ENCODE peak calls at places on chromosomes 11 and 22, in seven cellular contexts. C is activated effector memory CD4-positive, alpha-beta T cell treated with anti-CD3 and anti-CD28 coated beads, Interleukin-2, amount 50 U/mL, for 16 hours; Y is H54; A is cerebellum; Q is IMR-90; F is NCI-H460; L is stimulated activated CD4-positive, alpha-beta T cell treated with anti-CD3 and anti-CD28 coated beads, Interleukin-4, amount 100 ng/mL, for 1 hour. V is an unnamed sample.

GRCh38 chr22:19040581-19041402 is 81.4 kb downstream of the DGCR2 start:
- DNase-seq in C (peak; percentile 62), Y (no peak), A (no peak), Q (no peak), F (no peak), L (no peak), V (no peak)

GRCh38 chr11:33936745-33937612 is 45.1 kb upstream of the LMO2 start:
- DNase-seq in C (no peak), Y (peak; percentile 29), A (no peak), Q (peak; percentile 55), F (no peak), L (no peak), V (peak; percentile 70)

GRCh38 chr22:42696331-42696967 is 24.2 kb downstream of the A4GALT start:
- DNase-seq in C (no peak), Y (no peak), A (no peak), Q (no peak), F (no peak), L (no peak), V (no peak)

GRCh38 chr11:122360875-122361274 is 244.9 kb upstream of the BLID start:
- DNase-seq in C (no peak), Y (no peak), A (no peak), Q (no peak), F (no peak), L (no peak), V (peak; percentile 20)

GRCh38 chr11:61888043-61888442 is 3.3 kb downstream of the FADS3 start:
- DNase-seq in C (no peak), Y (peak; percentile 96), A (peak; percentile 57), Q (peak; percentile 90), F (no peak), L (no peak), V (peak; percentile 91)

GRCh38 chr11:70443043-70444030 is 45.0 kb downstream of the CTTN start:
- DNase-seq in C (no peak), Y (no peak), A (no peak), Q (no peak), F (no peak), L (no peak), V (no peak)

GRCh38 chr22:42459273-42460040 is 27.3 kb upstream of the NFAM1 start:
- DNase-seq in C (no peak), Y (no peak), A (no peak), Q (no peak), F (no peak), L (no peak), V (no peak)

GRCh38 chr22:21865041-21865440 is 2.4 kb downstream of the MAPK1 start:
- DNase-seq in C (no peak), Y (no peak), A (peak; percentile 36), Q (peak; percentile 91), F (peak; percentile 4), L (no peak), V (peak; percentile 90)

GRCh38 chr11:65424200-65425104 is 1.9 kb downstream of the NEAT1 start:
- DNase-seq in C (peak; percentile 88), Y (no peak), A (peak; percentile 24), Q (peak; percentile 54), F (no peak), L (peak; percentile 76), V (peak; percentile 64)

GRCh38 chr22:46833228-46833627 is 70.8 kb downstream of the TBC1D22A start:
- DNase-seq in C (no peak), Y (no peak), A (no peak), Q (peak; percentile 25), F (no peak), L (no peak), V (peak; percentile 42)

GRCh38 chr22:37843746-37844089 is 416 bp downstream of the ANKRD54 start:
- DNase-seq in C (peak; percentile 86), Y (no peak), A (peak; percentile 60), Q (peak; percentile 32), F (no peak), L (peak; percentile 56), V (no peak)

GRCh38 chr22:29397791-29398190 is 9.4 kb upstream of the AP1B1 start:
- DNase-seq in C (no peak), Y (no peak), A (no peak), Q (no peak), F (no peak), L (no peak), V (no peak)

GRCh38 chr11:106695506-106695905 is 322.8 kb downstream of the GUCY1A2 start:
- DNase-seq in C (no peak), Y (no peak), A (no peak), Q (peak; percentile 83), F (no peak), L (no peak), V (peak; percentile 5)

GRCh38 chr22:43090130-43090789 is 1.1 kb upstream of the TTLL1 start:
- DNase-seq in C (peak; percentile 70), Y (peak; percentile 74), A (peak; percentile 89), Q (peak; percentile 80), F (peak; percentile 78), L (peak; percentile 36), V (peak; percentile 90)

GRCh38 chr11:117117681-117118080 is 19.5 kb upstream of the SIK3 start:
- DNase-seq in C (no peak), Y (no peak), A (no peak), Q (no peak), F (no peak), L (no peak), V (no peak)

GRCh38 chr11:55503449-55503848 is 50.8 kb upstream of the OR4C15 start:
- DNase-seq in C (no peak), Y (no peak), A (no peak), Q (no peak), F (no peak), L (no peak), V (no peak)

GRCh38 chr11:112315057-112315720 is 54.5 kb upstream of the PLET1 start:
- DNase-seq in C (no peak), Y (no peak), A (peak; percentile 75), Q (no peak), F (no peak), L (no peak), V (no peak)

GRCh38 chr11:129192150-129192549 is at the start of gene ARHGAP32:
- DNase-seq in C (no peak), Y (no peak), A (no peak), Q (no peak), F (peak; percentile 31), L (no peak), V (peak; percentile 40)

GRCh38 chr11:25938952-25939351 is 393.0 kb upstream of the ANO3 start:
- DNase-seq in C (no peak), Y (no peak), A (no peak), Q (no peak), F (no peak), L (no peak), V (no peak)

GRCh38 chr22:42273855-42274451 is 3.5 kb upstream of the TCF20 start:
- DNase-seq in C (no peak), Y (no peak), A (no peak), Q (no peak), F (no peak), L (no peak), V (no peak)

V was measured in ELR.